ENCODE peak calls at places on chromosomes 6 and 20, in eight cellular contexts. D, H, T, R, O, U, Z and Y are unnamed samples.

GRCh38 chr20:10216146-10216741 is 2.4 kb upstream of the SNAP25 start:
- DNase-seq in D (no peak), H (no peak), T (peak), R (no peak), O (no peak), U (peak), Z (no peak), Y (peak)

GRCh38 chr20:45336530-45337366 is 11.5 kb downstream of the SDC4 start:
- DNase-seq in D (peak), H (no peak), T (peak), R (no peak), O (no peak), U (peak), Z (peak), Y (peak)

GRCh38 chr20:38779247-38780097 is 26.0 kb upstream of the PPP1R16B start:
- DNase-seq in D (no peak), H (no peak), T (peak), R (no peak), O (no peak), U (no peak), Z (no peak), Y (no peak)

GRCh38 chr6:46651766-46652165 is 852 bp downstream of the CYP39A1 start:
- DNase-seq in D (no peak), H (no peak), T (no peak), R (no peak), O (no peak), U (no peak), Z (no peak), Y (peak)

GRCh38 chr6:14661188-14661587 is 543.6 kb downstream of the CD83 start:
- DNase-seq in D (no peak), H (no peak), T (no peak), R (no peak), O (no peak), U (no peak), Z (no peak), Y (no peak)

GRCh38 chr6:24273471-24273870 is 84.4 kb downstream of the DCDC2 start:
- DNase-seq in D (no peak), H (no peak), T (no peak), R (no peak), O (no peak), U (peak), Z (no peak), Y (peak)

GRCh38 chr6:116034327-116034726 is 26.4 kb downstream of the FRK start:
- DNase-seq in D (peak), H (no peak), T (no peak), R (no peak), O (no peak), U (peak), Z (no peak), Y (peak)

GRCh38 chr20:5642155-5642981 is 107.8 kb upstream of the SHLD1 start:
- DNase-seq in D (peak), H (no peak), T (no peak), R (no peak), O (no peak), U (peak), Z (peak), Y (peak)

GRCh38 chr20:967796-968742 is 34.0 kb downstream of the RSPO4 start:
- DNase-seq in D (peak), H (no peak), T (peak), R (peak), O (no peak), U (peak), Z (no peak), Y (no peak)

GRCh38 chr6:163338671-163339405 is 75.7 kb upstream of the QKI start:
- DNase-seq in D (peak), H (no peak), T (peak), R (no peak), O (no peak), U (peak), Z (no peak), Y (peak)

GRCh38 chr6:12504325-12504966 is 212.1 kb upstream of the PHACTR1 start:
- DNase-seq in D (no peak), H (no peak), T (no peak), R (peak), O (no peak), U (no peak), Z (no peak), Y (no peak)

GRCh38 chr6:4010035-4010434 is 68.9 kb downstream of the FAM217A start:
- DNase-seq in D (no peak), H (no peak), T (no peak), R (no peak), O (no peak), U (no peak), Z (no peak), Y (no peak)

GRCh38 chr6:45829873-45830272 is 185.8 kb downstream of the CLIC5 start:
- DNase-seq in D (no peak), H (no peak), T (no peak), R (no peak), O (no peak), U (no peak), Z (no peak), Y (no peak)